ENCODE peak calls at places on chromosome 18, in nine cellular contexts. B is heart right ventricle; F is CD8-positive, alpha-beta T cell; N is gastroesophageal sphincter; J is activated CD8-positive, alpha-beta T cell treated with anti-CD3 and anti-CD28 coated beads for 36 hours; T is stimulated activated naive B cell treated with anti-CD40 and anti-IgM and Interleukin-4, amounts not matched to agents 10 μg/mL and 1 μg/mL and 100 μg/mL, for 72 hours; Y is left ventricle myocardium superior; P is left cardiac atrium; R is activated T-helper 17 cell treated with anti-CD3 and anti-CD28 coated beads, Interleukin-2, amount 50 U/mL, for 72 hours. Q is an unnamed sample.

GRCh38 chr18:49650426-49650891 is 88.6 kb downstream of the LIPG start:
- ATAC-seq in B (no peak), R (no peak), P (no peak), F (no peak), T (no peak), Y (no peak), J (no peak), N (no peak), Q (no peak)

GRCh38 chr18:74617486-74617885 is 19.8 kb downstream of the ZNF407 start:
- ATAC-seq in B (no peak), Y (no peak), P (no peak), N (no peak), R (no peak), J (no peak), T (no peak), F (no peak), Q (no peak)

GRCh38 chr18:23523429-23524212 is 20.3 kb downstream of the RMC1 start:
- ATAC-seq in Y (no peak), N (no peak), J (no peak), T (peak; percentile 82), P (no peak), B (no peak), R (peak; percentile 46), F (no peak), Q (peak; percentile 66)

GRCh38 chr18:76754381-76754780 is 68.0 kb upstream of the ZNF236 start:
- ATAC-seq in B (no peak), F (no peak), N (no peak), T (no peak), P (no peak), J (no peak), Y (no peak), R (no peak), Q (no peak)

GRCh38 chr18:10454800-10455550 is 540 bp downstream of the APCDD1 start:
- ATAC-seq in B (peak; percentile 33), R (no peak), N (peak; percentile 37), F (no peak), T (peak; percentile 67), J (peak; percentile 27), Y (peak; percentile 6), P (peak; percentile 26), Q (peak; percentile 45)

GRCh38 chr18:51153659-51154371 is 43.7 kb downstream of the MEX3C start:
- ATAC-seq in Y (no peak), R (peak; percentile 58), J (peak; percentile 50), B (no peak), F (peak; percentile 46), P (no peak), N (no peak), T (peak; percentile 72), Q (peak; percentile 79)

GRCh38 chr18:63540131-63540530 is 2.0 kb upstream of the SERPINB12 start:
- ATAC-seq in R (no peak), T (no peak), P (no peak), F (no peak), Y (no peak), J (no peak), B (no peak), N (no peak), Q (no peak)

GRCh38 chr18:34121157-34121807 is 103.4 kb downstream of the NOL4 start:
- ATAC-seq in T (no peak), Y (no peak), P (no peak), N (no peak), J (no peak), B (no peak), R (no peak), F (no peak), Q (no peak)

GRCh38 chr18:38406625-38407024 is 841.0 kb upstream of the CELF4 start:
- ATAC-seq in F (no peak), Y (no peak), T (no peak), N (no peak), P (no peak), B (no peak), R (no peak), J (no peak), Q (no peak)

GRCh38 chr18:79921984-79922965 is 29.2 kb downstream of the SLC66A2 start:
- ATAC-seq in F (no peak), B (no peak), P (no peak), T (no peak), J (no peak), Y (no peak), R (no peak), N (no peak), Q (no peak)

GRCh38 chr18:70499218-70499691 is 210.4 kb downstream of the SOCS6 start:
- ATAC-seq in T (peak; percentile 62), J (peak; percentile 37), R (no peak), P (no peak), B (no peak), N (no peak), Y (no peak), F (peak; percentile 44), Q (peak; percentile 74)